ENCODE peak calls at places on chromosomes 16 and 17, in nine cellular contexts. A, Q, Y, W, F, H, B, C and M are unnamed samples.

GRCh38 chr17:1577186-1577585 is 14.6 kb upstream of the PITPNA start:
- DNase-seq in B (no peak), F (peak; percentile 74), A (no peak), C (no peak), H (no peak), Q (peak; percentile 92), W (peak; percentile 89), Y (peak; percentile 94), M (no peak)

GRCh38 chr17:80850817-80851216 is 140.8 kb upstream of the CHMP6 start:
- DNase-seq in F (no peak), C (no peak), W (peak; percentile 74), Y (peak; percentile 44), B (no peak), H (no peak), Q (peak; percentile 80), A (no peak), M (no peak)

GRCh38 chr17:42246515-42246914 is 29.7 kb downstream of the STAT5B start:
- DNase-seq in F (no peak), Q (no peak), A (no peak), C (no peak), B (no peak), W (peak; percentile 65), H (no peak), Y (no peak), M (no peak)

GRCh38 chr16:53958481-53958880 is 254.5 kb downstream of the FTO start:
- DNase-seq in Q (no peak), F (no peak), H (no peak), B (no peak), Y (no peak), C (no peak), A (no peak), W (no peak), M (no peak)

GRCh38 chr17:48610282-48611211 is at the start of gene HOXB7:
- DNase-seq in W (peak; percentile 62), H (peak; percentile 79), A (peak; percentile 91), C (peak; percentile 52), Q (no peak), B (no peak), F (peak; percentile 65), Y (peak; percentile 75), M (no peak)

GRCh38 chr17:55303701-55304145 is 39.0 kb downstream of the HLF start:
- DNase-seq in F (no peak), W (peak; percentile 13), B (no peak), A (no peak), C (no peak), Q (no peak), H (no peak), Y (peak; percentile 15), M (no peak)

GRCh38 chr17:74192950-74193781 is 10.3 kb upstream of the RPL38 start:
- DNase-seq in C (no peak), Y (peak; percentile 71), F (peak; percentile 80), A (no peak), H (no peak), Q (no peak), B (no peak), W (no peak), M (no peak)

GRCh38 chr16:87552772-87553171 is 49.5 kb upstream of the JPH3 start:
- DNase-seq in C (peak; percentile 49), F (peak; percentile 56), B (no peak), Y (no peak), H (no peak), A (no peak), W (no peak), Q (peak; percentile 58), M (peak; percentile 21)

GRCh38 chr16:9957433-9957832 is 224.8 kb downstream of the GRIN2A start:
- DNase-seq in W (no peak), Y (no peak), H (no peak), B (no peak), A (no peak), C (no peak), Q (no peak), F (no peak), M (no peak)

GRCh38 chr17:44781553-44782348 is 23.0 kb downstream of the ADAM11 start:
- DNase-seq in C (no peak), B (peak; percentile 53), H (no peak), F (no peak), A (no peak), Y (no peak), Q (no peak), W (no peak), M (no peak)

GRCh38 chr17:17048106-17048505 is 5.8 kb downstream of the MPRIP start:
- DNase-seq in F (no peak), W (no peak), Y (no peak), C (no peak), Q (no peak), B (no peak), H (no peak), A (no peak), M (no peak)

GRCh38 chr17:19370493-19370960 is 7.8 kb upstream of the MAPK7 start:
- DNase-seq in B (no peak), H (no peak), A (no peak), F (no peak), W (no peak), Q (no peak), C (no peak), Y (no peak), M (no peak)
- H3K4me3 ChIP-seq in B (no peak overlapping the region), H (no peak overlapping the region), A (no peak overlapping the region), F (no peak overlapping the region), W (no peak overlapping the region), Q (no peak overlapping the region), C (no peak overlapping the region), Y (no peak overlapping the region), M (no peak overlapping the region)

GRCh38 chr17:78512976-78513375 is 64.2 kb downstream of the DNAH17 start:
- DNase-seq in B (no peak), A (no peak), F (no peak), H (no peak), C (no peak), Q (no peak), Y (no peak), W (no peak), M (no peak)
- H3K4me2 ChIP-seq in B (no peak overlapping the region), A (no peak overlapping the region), F (no peak overlapping the region), H (no peak overlapping the region), C (no peak overlapping the region), Q (no peak overlapping the region), Y (no peak overlapping the region), W (no peak overlapping the region), M (no peak overlapping the region)

GRCh38 chr17:69609495-69610315 is 195.2 kb downstream of the MAP2K6 start:
- DNase-seq in A (no peak), H (no peak), W (peak; percentile 55), C (no peak), Q (peak; percentile 28), B (peak; percentile 27), F (peak; percentile 27), Y (peak; percentile 69), M (no peak)
- TF ChIP-seq CTCF in A (peak; percentile 74), H (peak; percentile 93), W (peak; percentile 77), C (peak; percentile 65), Q (peak; percentile 72), B (peak; percentile 67), F (peak; percentile 54), Y (peak; percentile 84), M (peak; percentile 75)

GRCh38 chr17:59110973-59111372 is 4.3 kb upstream of the TRIM37 start:
- DNase-seq in B (no peak), F (no peak), W (no peak), H (no peak), C (no peak), Y (no peak), A (no peak), Q (no peak), M (no peak)

GRCh38 chr17:59105852-59106462 is 723 bp downstream of the TRIM37 start:
- DNase-seq in C (peak; percentile 47), A (peak; percentile 69), H (peak; percentile 50), F (peak; percentile 54), Y (peak; percentile 34), Q (peak; percentile 75), W (peak; percentile 41), B (no peak), M (peak; percentile 23)

GRCh38 chr17:59106463-59107305 is at the start of gene TRIM37:
- DNase-seq in C (peak; percentile 98), F (peak; percentile 99), A (peak; percentile 96), W (peak; percentile 99), Y (peak; percentile 99), Q (peak; percentile 99), B (peak; percentile 99), H (peak; percentile 100), M (peak; percentile 95)

GRCh38 chr17:59107306-59107670 is 608 bp upstream of the TRIM37 start:
- DNase-seq in W (no peak), C (no peak), B (no peak), Y (no peak), Q (no peak), H (no peak), F (no peak), A (no peak), M (no peak)

GRCh38 chr17:59108400-59109102 is 1.9 kb upstream of the TRIM37 start:
- DNase-seq in F (no peak), W (no peak), H (no peak), B (peak; percentile 2), A (no peak), Y (no peak), C (no peak), Q (no peak), M (no peak)
- H3K4me3 ChIP-seq in F (no peak overlapping the region), W (no peak overlapping the region), H (no peak overlapping the region), B (no peak overlapping the region), A (no peak overlapping the region), Y (no peak overlapping the region), C (no peak overlapping the region), Q (no peak overlapping the region), M (no peak overlapping the region)